ENCODE peak calls at places on chromosomes 13 and 19, in ten cellular contexts. One of them, this sample, is unnamed.

GRCh38 chr13:20270163-20270865 is 38.2 kb upstream of the GJB6 start:
- DNase-seq in kidney epithelial cell: no peak
- DNase-seq in psoas muscle: no peak
- DNase-seq in naive thymus-derived CD4-positive, alpha-beta T cell: no peak
- DNase-seq in WTC11: no peak
- DNase-seq in effector memory CD8-positive, alpha-beta T cell: no peak
- DNase-seq in naive B cell: no peak
- DNase-seq in NCI-H1092: no peak
- DNase-seq in AG09319: no peak
- DNase-seq in posterior cingulate gyrus: no peak
- DNase-seq in this sample: no peak

GRCh38 chr19:38492147-38492813 is 58.8 kb downstream of the RYR1 start:
- DNase-seq in kidney epithelial cell: no peak
- DNase-seq in psoas muscle: no peak
- DNase-seq in naive thymus-derived CD4-positive, alpha-beta T cell: no peak
- DNase-seq in WTC11: no peak
- DNase-seq in effector memory CD8-positive, alpha-beta T cell: no peak
- DNase-seq in naive B cell: no peak
- DNase-seq in NCI-H1092: no peak
- DNase-seq in AG09319: no peak
- DNase-seq in posterior cingulate gyrus: no peak
- DNase-seq in this sample: no peak

GRCh38 chr19:7507884-7508283 is 8.0 kb upstream of the ZNF358 start:
- DNase-seq in kidney epithelial cell: no peak
- DNase-seq in psoas muscle: peak; percentile 87
- DNase-seq in naive thymus-derived CD4-positive, alpha-beta T cell: no peak
- DNase-seq in WTC11: peak; percentile 96
- DNase-seq in effector memory CD8-positive, alpha-beta T cell: no peak
- DNase-seq in naive B cell: no peak
- DNase-seq in NCI-H1092: no peak
- DNase-seq in AG09319: peak; percentile 40
- DNase-seq in posterior cingulate gyrus: peak; percentile 54
- DNase-seq in this sample: no peak

GRCh38 chr13:29767006-29767405 is 83.4 kb downstream of the UBL3 start:
- DNase-seq in kidney epithelial cell: no peak
- DNase-seq in psoas muscle: no peak
- DNase-seq in naive thymus-derived CD4-positive, alpha-beta T cell: no peak
- DNase-seq in WTC11: no peak
- DNase-seq in effector memory CD8-positive, alpha-beta T cell: no peak
- DNase-seq in naive B cell: no peak
- DNase-seq in NCI-H1092: no peak
- DNase-seq in AG09319: no peak
- DNase-seq in posterior cingulate gyrus: no peak
- DNase-seq in this sample: no peak

GRCh38 chr19:17069249-17069648 is 6.0 kb downstream of the HAUS8 start:
- DNase-seq in kidney epithelial cell: no peak
- DNase-seq in psoas muscle: no peak
- DNase-seq in naive thymus-derived CD4-positive, alpha-beta T cell: no peak
- DNase-seq in WTC11: no peak
- DNase-seq in effector memory CD8-positive, alpha-beta T cell: no peak
- DNase-seq in naive B cell: no peak
- DNase-seq in NCI-H1092: no peak
- DNase-seq in AG09319: no peak
- DNase-seq in posterior cingulate gyrus: no peak
- DNase-seq in this sample: no peak

GRCh38 chr19:30284885-30285284 is 87.3 kb upstream of the ZNF536 start:
- DNase-seq in kidney epithelial cell: no peak
- DNase-seq in psoas muscle: no peak
- DNase-seq in naive thymus-derived CD4-positive, alpha-beta T cell: no peak
- DNase-seq in WTC11: no peak
- DNase-seq in effector memory CD8-positive, alpha-beta T cell: no peak
- DNase-seq in naive B cell: no peak
- DNase-seq in NCI-H1092: no peak
- DNase-seq in AG09319: no peak
- DNase-seq in posterior cingulate gyrus: no peak
- DNase-seq in this sample: no peak

GRCh38 chr19:44738603-44739585 is 9.6 kb upstream of the BCL3 start:
- DNase-seq in kidney epithelial cell: peak; percentile 34
- DNase-seq in psoas muscle: no peak
- DNase-seq in naive thymus-derived CD4-positive, alpha-beta T cell: no peak
- DNase-seq in WTC11: no peak
- DNase-seq in effector memory CD8-positive, alpha-beta T cell: no peak
- DNase-seq in naive B cell: no peak
- DNase-seq in NCI-H1092: no peak
- DNase-seq in AG09319: no peak
- DNase-seq in posterior cingulate gyrus: no peak
- DNase-seq in this sample: no peak

GRCh38 chr13:45361596-45362206 is 20.7 kb upstream of the TPT1 start:
- DNase-seq in kidney epithelial cell: peak; percentile 37
- DNase-seq in psoas muscle: no peak
- DNase-seq in naive thymus-derived CD4-positive, alpha-beta T cell: no peak
- DNase-seq in WTC11: no peak
- DNase-seq in effector memory CD8-positive, alpha-beta T cell: no peak
- DNase-seq in naive B cell: no peak
- DNase-seq in NCI-H1092: no peak
- DNase-seq in AG09319: no peak
- DNase-seq in posterior cingulate gyrus: no peak
- DNase-seq in this sample: no peak

GRCh38 chr19:54160182-54160811 is 776 bp upstream of the LENG1 start:
- DNase-seq in kidney epithelial cell: no peak
- DNase-seq in psoas muscle: no peak
- DNase-seq in naive thymus-derived CD4-positive, alpha-beta T cell: no peak
- DNase-seq in WTC11: no peak
- DNase-seq in effector memory CD8-positive, alpha-beta T cell: no peak
- DNase-seq in naive B cell: no peak
- DNase-seq in NCI-H1092: no peak
- DNase-seq in AG09319: no peak
- DNase-seq in posterior cingulate gyrus: no peak
- DNase-seq in this sample: no peak

GRCh38 chr19:36169084-36169760 is 17.0 kb upstream of the COX7A1 start:
- DNase-seq in kidney epithelial cell: no peak
- DNase-seq in psoas muscle: no peak
- DNase-seq in naive thymus-derived CD4-positive, alpha-beta T cell: no peak
- DNase-seq in WTC11: no peak
- DNase-seq in effector memory CD8-positive, alpha-beta T cell: no peak
- DNase-seq in naive B cell: no peak
- DNase-seq in NCI-H1092: peak; percentile 44
- DNase-seq in AG09319: no peak
- DNase-seq in posterior cingulate gyrus: no peak
- DNase-seq in this sample: no peak

GRCh38 chr13:28622286-28622685 is 36.6 kb upstream of the POMP start:
- DNase-seq in kidney epithelial cell: no peak
- DNase-seq in psoas muscle: peak; percentile 62
- DNase-seq in naive thymus-derived CD4-positive, alpha-beta T cell: no peak
- DNase-seq in WTC11: no peak
- DNase-seq in effector memory CD8-positive, alpha-beta T cell: no peak
- DNase-seq in naive B cell: no peak
- DNase-seq in NCI-H1092: no peak
- DNase-seq in AG09319: no peak
- DNase-seq in posterior cingulate gyrus: peak; percentile 32
- DNase-seq in this sample: no peak

GRCh38 chr13:110130431-110130830 is 176.5 kb downstream of the COL4A1 start:
- DNase-seq in kidney epithelial cell: no peak
- DNase-seq in psoas muscle: no peak
- DNase-seq in naive thymus-derived CD4-positive, alpha-beta T cell: no peak
- DNase-seq in WTC11: no peak
- DNase-seq in effector memory CD8-positive, alpha-beta T cell: no peak
- DNase-seq in naive B cell: no peak
- DNase-seq in NCI-H1092: no peak
- DNase-seq in AG09319: no peak
- DNase-seq in posterior cingulate gyrus: no peak
- DNase-seq in this sample: no peak

GRCh38 chr19:30148039-30148438 is 206.0 kb downstream of the URI1 start:
- DNase-seq in kidney epithelial cell: no peak
- DNase-seq in psoas muscle: no peak
- DNase-seq in naive thymus-derived CD4-positive, alpha-beta T cell: no peak
- DNase-seq in WTC11: no peak
- DNase-seq in effector memory CD8-positive, alpha-beta T cell: no peak
- DNase-seq in naive B cell: no peak
- DNase-seq in NCI-H1092: no peak
- DNase-seq in AG09319: no peak
- DNase-seq in posterior cingulate gyrus: no peak
- DNase-seq in this sample: no peak